ENCODE peak calls at places on chromosomes 5 and 9, in nine cellular contexts. U is foreskin keratinocyte; L is lung; B is neural crest cell; P is effector memory CD4-positive, alpha-beta T cell; N is nephron progenitor cell; D is BJ; O is activated naive CD4-positive, alpha-beta T cell treated with anti-CD3 and anti-CD28 coated beads for 36 hours; V is cardiac muscle cell. H is an unnamed sample.

GRCh38 chr9:132141948-132142594 is 19.8 kb upstream of the NTNG2 start:
- DNase-seq in B (no peak), O (no peak), U (peak; percentile 42), D (no peak), N (no peak), V (no peak), L (no peak), P (no peak), H (peak; percentile 17)

GRCh38 chr9:120918931-120919638 is 7.5 kb downstream of the TRAF1 start:
- DNase-seq in U (no peak), N (no peak), L (no peak), P (no peak), B (peak; percentile 54), O (peak; percentile 8), D (no peak), V (peak; percentile 67), H (no peak)

GRCh38 chr5:97842687-97843086 is 659.6 kb upstream of the RIOK2 start:
- DNase-seq in U (no peak), D (no peak), P (no peak), L (no peak), B (no peak), O (no peak), N (no peak), V (no peak), H (no peak)

GRCh38 chr5:66454186-66455078 is 141.8 kb upstream of the MAST4 start:
- DNase-seq in P (no peak), L (no peak), U (peak; percentile 33), D (no peak), V (no peak), O (no peak), N (no peak), B (no peak), H (peak; percentile 68)

GRCh38 chr9:104993291-104993963 is 65.5 kb upstream of the ABCA1 start:
- DNase-seq in N (peak; percentile 26), D (peak; percentile 33), P (no peak), O (peak; percentile 79), U (no peak), V (peak; percentile 91), L (peak; percentile 36), B (no peak), H (peak; percentile 85)

GRCh38 chr9:37026085-37026935 is 7.8 kb downstream of the PAX5 start:
- DNase-seq in D (no peak), N (peak; percentile 22), U (no peak), O (no peak), L (no peak), V (no peak), B (peak; percentile 41), P (no peak), H (peak; percentile 31)

GRCh38 chr5:28400076-28400475 is 1361.7 kb upstream of the CDH9 start:
- DNase-seq in U (no peak), O (no peak), V (no peak), N (no peak), L (no peak), D (no peak), P (no peak), B (no peak), H (no peak)

GRCh38 chr5:177474094-177474493 is 660 bp upstream of the DBN1 start:
- DNase-seq in B (no peak), D (no peak), V (no peak), U (no peak), P (no peak), N (no peak), O (no peak), L (no peak), H (peak; percentile 35)

GRCh38 chr5:175714686-175715085 is 56.8 kb downstream of the HRH2 start:
- DNase-seq in L (no peak), V (no peak), N (no peak), U (no peak), B (no peak), D (no peak), P (no peak), O (no peak), H (no peak)

GRCh38 chr5:116583085-116583766 is 8.6 kb upstream of the SEMA6A start:
- DNase-seq in V (no peak), U (peak; percentile 55), P (no peak), D (no peak), B (no peak), L (no peak), O (no peak), N (no peak), H (peak; percentile 33)

GRCh38 chr5:96582343-96582742 is 79.8 kb upstream of the CAST start:
- DNase-seq in D (no peak), O (no peak), N (peak; percentile 21), B (no peak), L (no peak), U (no peak), V (no peak), P (no peak), H (peak; percentile 70)

GRCh38 chr9:107486674-107487520 is 2.7 kb downstream of the KLF4 start:
- DNase-seq in P (no peak), U (no peak), B (no peak), L (peak; percentile 29), D (no peak), N (peak; percentile 34), O (no peak), V (no peak), H (peak; percentile 45)

GRCh38 chr9:98523231-98523901 is 185.4 kb downstream of the GABBR2 start:
- DNase-seq in P (no peak), N (no peak), D (no peak), B (no peak), U (no peak), V (peak; percentile 18), L (no peak), O (no peak), H (peak; percentile 74)

GRCh38 chr5:40494631-40495030 is 185.1 kb upstream of the PTGER4 start:
- DNase-seq in V (no peak), B (no peak), D (no peak), O (peak; percentile 41), N (no peak), P (no peak), L (no peak), U (no peak), H (no peak)